ENCODE peak calls at places on chromosomes 13 and 19, in eight cellular contexts. M is tibial nerve; E is breast epithelium; I is PC-3; L is tibial artery; A is hepatocyte; X is CD8-positive, alpha-beta memory T cell; Q is BE2C. J is an unnamed sample.

GRCh38 chr13:48006396-48006795 is 5.3 kb upstream of the SUCLA2 start:
- DNase-seq in M (no peak), E (no peak), I (peak; percentile 64), L (no peak), A (no peak), X (no peak), Q (no peak), J (no peak)

GRCh38 chr13:39144941-39145533 is 106.8 kb downstream of the NHLRC3 start:
- DNase-seq in M (peak; percentile 81), E (peak; percentile 43), I (peak; percentile 65), L (peak; percentile 74), A (peak; percentile 73), X (no peak), Q (peak; percentile 33), J (peak; percentile 87)

GRCh38 chr13:75583101-75583500 is 33.5 kb downstream of the UCHL3 start:
- DNase-seq in M (no peak), E (no peak), I (no peak), L (no peak), A (no peak), X (no peak), Q (no peak), J (no peak)

GRCh38 chr13:111639196-111639705 is 318.8 kb downstream of the TEX29 start:
- DNase-seq in M (no peak), E (no peak), I (no peak), L (no peak), A (no peak), X (no peak), Q (no peak), J (no peak)

GRCh38 chr19:10251792-10252694 is at the start of gene MRPL4:
- DNase-seq in M (peak; percentile 96), E (peak; percentile 98), I (peak; percentile 100), L (peak; percentile 98), A (peak; percentile 98), X (peak; percentile 95), Q (peak; percentile 97), J (peak; percentile 98)

GRCh38 chr13:109180905-109181425 is 551.6 kb downstream of the MYO16 start:
- DNase-seq in M (no peak), E (no peak), I (no peak), L (no peak), A (peak; percentile 38), X (no peak), Q (no peak), J (peak; percentile 76)

GRCh38 chr19:3849092-3849491 is 19.7 kb downstream of the ZFR2 start:
- DNase-seq in M (no peak), E (no peak), I (peak; percentile 67), L (no peak), A (peak; percentile 45), X (peak; percentile 30), Q (peak; percentile 71), J (peak; percentile 87)

GRCh38 chr19:45935267-45935666 is 20.7 kb upstream of the NANOS2 start:
- DNase-seq in M (no peak), E (no peak), I (no peak), L (no peak), A (no peak), X (no peak), Q (no peak), J (no peak)

GRCh38 chr19:53130506-53130905 is 2.2 kb downstream of the ZNF415 start:
- DNase-seq in M (no peak), E (no peak), I (no peak), L (no peak), A (peak; percentile 15), X (no peak), Q (no peak), J (no peak)

GRCh38 chr13:43159007-43159406 is 135.6 kb downstream of the DNAJC15 start:
- DNase-seq in M (no peak), E (no peak), I (no peak), L (no peak), A (no peak), X (no peak), Q (no peak), J (peak; percentile 17)

GRCh38 chr13:71255633-71256032 is 611.4 kb downstream of the DACH1 start:
- DNase-seq in M (no peak), E (no peak), I (peak; percentile 84), L (no peak), A (no peak), X (no peak), Q (no peak), J (no peak)

GRCh38 chr19:15114153-15114540 is 6.9 kb downstream of the SYDE1 start:
- DNase-seq in M (no peak), E (no peak), I (no peak), L (peak; percentile 77), A (no peak), X (no peak), Q (no peak), J (peak; percentile 99)

GRCh38 chr13:34201050-34201913 is 383.3 kb downstream of the RFC3 start:
- DNase-seq in M (no peak), E (no peak), I (peak; percentile 83), L (no peak), A (peak; percentile 30), X (no peak), Q (no peak), J (peak; percentile 65)

GRCh38 chr13:76886005-76886291 is 257 bp downstream of the KCTD12 start:
- DNase-seq in M (no peak), E (no peak), I (no peak), L (no peak), A (no peak), X (peak; percentile 1), Q (no peak), J (no peak)
- H3K4me1 ChIP-seq in M (peaks cover 42% of the 10 kb centered on the region), E (peaks cover 3% of the 10 kb centered on the region), I (peaks cover 14% of the 10 kb centered on the region), L (peaks cover 27% of the 10 kb centered on the region), A (peaks cover 21% of the 10 kb centered on the region), X (peaks cover 12% of the 10 kb centered on the region), Q (no peaks in the 10 kb centered on the region), J (peaks cover 46% of the 10 kb centered on the region)

GRCh38 chr19:55484571-55485438 is at the start of gene NAT14:
- DNase-seq in M (no peak), E (no peak), I (peak; percentile 57), L (no peak), A (peak; percentile 82), X (peak; percentile 63), Q (peak; percentile 86), J (peak; percentile 99)

GRCh38 chr19:55481148-55482127 is 3.5 kb upstream of the NAT14 start:
- DNase-seq in M (no peak), E (no peak), I (no peak), L (no peak), A (no peak), X (no peak), Q (no peak), J (no peak)

GRCh38 chr19:55483681-55484361 is 1.2 kb upstream of the NAT14 start:
- DNase-seq in M (no peak), E (no peak), I (no peak), L (no peak), A (no peak), X (no peak), Q (peak; percentile 20), J (peak; percentile 85)

GRCh38 chr19:55482128-55482961 is 2.6 kb upstream of the NAT14 start:
- DNase-seq in M (no peak), E (no peak), I (no peak), L (no peak), A (no peak), X (no peak), Q (peak; percentile 10), J (peak; percentile 62)

GRCh38 chr19:55482967-55483671 is 1.9 kb upstream of the NAT14 start:
- DNase-seq in M (no peak), E (no peak), I (no peak), L (no peak), A (no peak), X (no peak), Q (no peak), J (peak; percentile 60)
- H3K4me1 ChIP-seq in M (peaks cover 51% of the 10 kb centered on the region), E (peaks cover 22% of the 10 kb centered on the region), I (peaks cover 29% of the 10 kb centered on the region), L (peaks cover 46% of the 10 kb centered on the region), A (peaks cover 27% of the 10 kb centered on the region), X (peaks cover 12% of the 10 kb centered on the region), Q (peaks cover 17% of the 10 kb centered on the region), J (peaks cover 32% of the 10 kb centered on the region)

DNA sequence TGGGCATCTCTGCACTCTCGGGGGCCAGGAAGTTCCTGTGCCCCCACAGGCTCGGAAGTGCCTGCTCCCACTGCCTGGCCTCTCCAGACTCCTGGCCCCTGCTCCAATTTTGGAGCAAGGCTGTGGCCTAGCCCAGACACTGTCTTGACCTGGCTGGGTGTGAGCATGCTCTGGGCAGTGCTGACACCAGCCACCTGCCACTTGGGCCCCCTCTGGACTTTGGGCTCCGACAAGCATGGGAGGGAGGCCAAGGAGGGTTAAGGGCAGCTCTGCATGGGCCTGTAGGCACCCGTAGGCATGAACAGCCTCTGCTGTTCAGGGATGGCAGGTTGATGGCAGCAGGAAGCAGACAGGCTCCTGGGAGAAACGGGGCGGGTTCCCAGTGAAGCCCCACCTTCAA is 26.0 kb upstream of the RBM26 start:
- DNase-seq in M (no peak), E (no peak), I (no peak), L (no peak), A (no peak), X (no peak), Q (no peak), J (no peak)
- H3K4me1 ChIP-seq in M (no peaks in the 10 kb centered on the region), E (no peaks in the 10 kb centered on the region), I (peaks cover 11% of the 10 kb centered on the region), L (no peaks in the 10 kb centered on the region), A (no peaks in the 10 kb centered on the region), X (no peaks in the 10 kb centered on the region), Q (no peaks in the 10 kb centered on the region), J (peaks cover 23% of the 10 kb centered on the region)

DNA sequence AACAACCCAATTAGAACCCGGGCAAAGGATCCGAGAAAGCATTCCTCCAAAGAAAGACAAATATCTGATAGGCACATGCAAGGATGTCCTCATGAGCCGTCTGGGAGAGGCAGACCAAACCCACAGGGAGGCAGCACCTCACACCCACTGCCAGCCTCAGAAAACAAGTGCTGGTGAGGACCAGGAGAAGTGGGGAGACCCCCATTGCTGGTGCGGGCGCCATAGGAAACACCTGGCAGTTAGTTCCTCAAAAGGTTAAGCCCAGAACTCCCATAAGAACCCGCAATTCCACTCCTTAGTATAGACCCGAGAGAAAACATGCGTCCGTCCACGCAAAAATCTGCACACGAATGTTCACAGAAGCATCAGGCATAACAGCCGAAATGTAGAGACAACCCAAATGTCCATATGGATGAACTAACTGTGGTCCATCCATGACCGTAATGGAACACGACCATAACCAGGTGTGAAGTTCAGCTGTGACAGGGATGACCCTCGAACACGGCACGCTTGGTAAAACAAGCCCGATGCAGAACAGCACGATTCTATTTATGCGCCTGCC is 7.9 kb downstream of the ZNF787 start:
- DNase-seq in M (no peak), E (no peak), I (no peak), L (no peak), A (no peak), X (no peak), Q (no peak), J (peak; percentile 70)
- H3K4me1 ChIP-seq in M (peaks cover 96% of the 10 kb centered on the region), E (peaks cover 5% of the 10 kb centered on the region), I (no peaks in the 10 kb centered on the region), L (peaks cover 81% of the 10 kb centered on the region), A (peaks cover 53% of the 10 kb centered on the region), X (peaks cover 17% of the 10 kb centered on the region), Q (no peaks in the 10 kb centered on the region), J (peaks cover 22% of the 10 kb centered on the region)

GRCh38 chr13:114145256-114145655 is 12.8 kb upstream of the RASA3 start:
- DNase-seq in M (no peak), E (no peak), I (no peak), L (peak; percentile 46), A (no peak), X (no peak), Q (no peak), J (peak; percentile 81)
- H3K4me1 ChIP-seq in M (peaks cover 7% of the 10 kb centered on the region), E (no peaks in the 10 kb centered on the region), I (no peaks in the 10 kb centered on the region), L (peaks cover 4% of the 10 kb centered on the region), A (no peaks in the 10 kb centered on the region), X (peaks cover 96% of the 10 kb centered on the region), Q (peaks cover 3% of the 10 kb centered on the region), J (peaks cover 3% of the 10 kb centered on the region)

J was measured in osteoblast.